ENCODE peak calls at places on chromosomes 6 and 20, in nine cellular contexts. X is spleen, L is testis, B is esophagus squamous epithelium, M is ovary, I is A549, Q is body of pancreas, A is transverse colon, J is thyroid gland. S is an unnamed sample.

GRCh38 chr20:18428490-18429173 is 38.2 kb downstream of the DZANK1 start:
- DNase-seq in J (peak), Q (peak), M (peak), I (no peak), L (no peak), A (peak), B (no peak), X (no peak), S (no peak)

GRCh38 chr20:51457281-51457932 is 85.1 kb downstream of the NFATC2 start:
- DNase-seq in L (peak), M (peak), J (peak), X (peak), I (peak), Q (peak), A (no peak), B (no peak), S (peak)

GRCh38 chr20:50717974-50718761 is 13.2 kb upstream of the PARD6B start:
- DNase-seq in A (no peak), B (no peak), Q (no peak), M (no peak), X (no peak), I (no peak), J (no peak), L (no peak), S (no peak)

GRCh38 chr6:15870354-15871043 is 207.7 kb upstream of the DTNBP1 start:
- DNase-seq in B (no peak), A (no peak), X (no peak), J (no peak), M (no peak), L (no peak), Q (no peak), I (no peak), S (no peak)

GRCh38 chr6:152117156-152118129 is 310.0 kb downstream of the ESR1 start:
- DNase-seq in I (no peak), B (no peak), A (no peak), L (no peak), J (no peak), Q (peak), X (no peak), M (no peak), S (no peak)

GRCh38 chr20:53654932-53655674 is 61.5 kb upstream of the ZNF217 start:
- DNase-seq in M (no peak), J (no peak), Q (peak), X (no peak), B (no peak), L (no peak), I (no peak), A (peak), S (no peak)

GRCh38 chr20:33995053-33995816 is 1.5 kb downstream of the RALY start:
- DNase-seq in A (no peak), M (no peak), I (no peak), L (peak), B (no peak), J (peak), X (no peak), Q (no peak), S (no peak)

GRCh38 chr6:137820425-137820824 is 46.6 kb upstream of the TNFAIP3 start:
- DNase-seq in J (no peak), M (no peak), B (no peak), A (no peak), I (no peak), L (no peak), Q (no peak), X (no peak), S (no peak)

GRCh38 chr20:62924567-62925419 is 1.5 kb downstream of the DIDO1 start:
- DNase-seq in Q (peak), J (no peak), B (no peak), A (peak), L (peak), X (no peak), I (no peak), M (no peak), S (peak)

GRCh38 chr6:148954934-148955915 is 208.4 kb downstream of the UST start:
- DNase-seq in M (no peak), J (no peak), B (no peak), Q (no peak), L (peak), A (no peak), X (no peak), I (no peak), S (no peak)

GRCh38 chr20:49483706-49484101 is 1.2 kb upstream of the KCNB1 start:
- DNase-seq in L (no peak), A (no peak), B (no peak), Q (no peak), I (no peak), M (no peak), X (no peak), J (no peak), S (no peak)

GRCh38 chr20:53660078-53660909 is 66.7 kb upstream of the ZNF217 start:
- DNase-seq in A (peak), X (peak), J (peak), I (peak), M (peak), L (peak), B (no peak), Q (no peak), S (no peak)

GRCh38 chr20:42740191-42740870 is 449.4 kb downstream of the PTPRT start:
- DNase-seq in L (no peak), Q (no peak), J (no peak), X (no peak), A (no peak), I (no peak), B (no peak), M (no peak), S (peak)

GRCh38 chr6:34301408-34301807 is 52.6 kb upstream of the SMIM29 start:
- DNase-seq in J (no peak), X (no peak), M (no peak), I (no peak), B (no peak), A (no peak), L (peak), Q (peak), S (no peak)

GRCh38 chr6:144581807-144582537 is 296.8 kb downstream of the UTRN start:
- DNase-seq in I (peak), B (no peak), X (no peak), A (no peak), L (peak), J (no peak), Q (no peak), M (no peak), S (no peak)

GRCh38 chr20:41176711-41177552 is 39.6 kb downstream of the PLCG1 start:
- DNase-seq in A (no peak), I (no peak), X (no peak), B (no peak), L (peak), J (peak), M (no peak), Q (no peak), S (no peak)

GRCh38 chr6:10269814-10270472 is 144.9 kb downstream of the TFAP2A start:
- DNase-seq in J (no peak), I (peak), L (no peak), A (no peak), B (no peak), M (no peak), X (no peak), Q (no peak), S (no peak)

GRCh38 chr6:168288781-168289570 is 30.6 kb downstream of the DACT2 start:
- DNase-seq in I (no peak), A (no peak), L (no peak), B (no peak), J (no peak), M (no peak), Q (no peak), X (peak), S (no peak)

GRCh38 chr6:5497896-5498578 is 236.7 kb downstream of the FARS2 start:
- DNase-seq in A (no peak), L (no peak), X (no peak), I (no peak), J (no peak), M (no peak), B (no peak), Q (no peak), S (no peak)

GRCh38 chr6:78132681-78133410 is 480.0 kb downstream of the MEI4 start:
- DNase-seq in M (no peak), Q (no peak), A (no peak), X (no peak), J (no peak), I (no peak), B (no peak), L (no peak), S (no peak)

GRCh38 chr6:33431880-33432541 is 12.1 kb downstream of the SYNGAP1 start:
- DNase-seq in B (no peak), J (no peak), M (no peak), X (peak), A (no peak), I (no peak), Q (no peak), L (no peak), S (no peak)

GRCh38 chr20:1338801-1339200 is 9.9 kb upstream of the SDCBP2 start:
- DNase-seq in L (no peak), M (no peak), I (no peak), J (no peak), X (peak), Q (no peak), B (no peak), A (no peak), S (no peak)

GRCh38 chr6:33995046-33995872 is 150.6 kb downstream of the GRM4 start:
- DNase-seq in B (no peak), J (no peak), I (no peak), M (no peak), L (no peak), X (peak), Q (peak), A (peak), S (no peak)

GRCh38 chr6:37725967-37726366 is 28.3 kb upstream of the MDGA1 start:
- DNase-seq in Q (peak), B (no peak), X (no peak), I (peak), L (no peak), J (no peak), M (no peak), A (no peak), S (no peak)

GRCh38 chr6:25122622-25123237 is 156.4 kb upstream of the CARMIL1 start:
- DNase-seq in Q (no peak), M (no peak), A (peak), X (no peak), J (no peak), I (no peak), B (no peak), L (no peak), S (peak)

GRCh38 chr6:4256969-4257368 is 121.6 kb upstream of the ECI2 start:
- DNase-seq in Q (no peak), B (no peak), A (no peak), I (no peak), X (no peak), J (no peak), L (no peak), M (no peak), S (no peak)

GRCh38 chr6:134464690-134465411 is 146.9 kb upstream of the SGK1 start:
- DNase-seq in I (peak), Q (no peak), A (no peak), L (no peak), X (no peak), J (no peak), B (no peak), M (no peak), S (no peak)

GRCh38 chr6:111774346-111774703 is 98.9 kb downstream of the FYN start:
- DNase-seq in Q (no peak), L (no peak), I (no peak), B (no peak), X (no peak), A (no peak), J (no peak), M (no peak), S (no peak)
- H3K27ac ChIP-seq in Q (no peak), L (no peak), I (no peak), B (peak), X (peak), A (no peak), J (no peak), M (no peak), S (no peak)

GRCh38 chr6:30806581-30807183 is 62.3 kb upstream of the IER3 start:
- DNase-seq in A (no peak), X (no peak), L (peak), M (no peak), B (no peak), I (no peak), Q (no peak), J (no peak), S (no peak)
- TF ChIP-seq POLR2A in A (no peak), X (no peak), L (no peak), M (no peak), B (no peak), I (no peak), Q (no peak), J (no peak), S (no peak)

GRCh38 chr20:2509468-2509781 is 710 bp upstream of the ZNF343 start:
- DNase-seq in X (no peak), L (no peak), A (no peak), Q (no peak), M (no peak), I (no peak), B (no peak), J (no peak), S (no peak)
- H3K27ac ChIP-seq in X (peak), L (peak), A (peak), Q (peak), M (peak), I (peak), B (peak), J (peak), S (peak)

DNA sequence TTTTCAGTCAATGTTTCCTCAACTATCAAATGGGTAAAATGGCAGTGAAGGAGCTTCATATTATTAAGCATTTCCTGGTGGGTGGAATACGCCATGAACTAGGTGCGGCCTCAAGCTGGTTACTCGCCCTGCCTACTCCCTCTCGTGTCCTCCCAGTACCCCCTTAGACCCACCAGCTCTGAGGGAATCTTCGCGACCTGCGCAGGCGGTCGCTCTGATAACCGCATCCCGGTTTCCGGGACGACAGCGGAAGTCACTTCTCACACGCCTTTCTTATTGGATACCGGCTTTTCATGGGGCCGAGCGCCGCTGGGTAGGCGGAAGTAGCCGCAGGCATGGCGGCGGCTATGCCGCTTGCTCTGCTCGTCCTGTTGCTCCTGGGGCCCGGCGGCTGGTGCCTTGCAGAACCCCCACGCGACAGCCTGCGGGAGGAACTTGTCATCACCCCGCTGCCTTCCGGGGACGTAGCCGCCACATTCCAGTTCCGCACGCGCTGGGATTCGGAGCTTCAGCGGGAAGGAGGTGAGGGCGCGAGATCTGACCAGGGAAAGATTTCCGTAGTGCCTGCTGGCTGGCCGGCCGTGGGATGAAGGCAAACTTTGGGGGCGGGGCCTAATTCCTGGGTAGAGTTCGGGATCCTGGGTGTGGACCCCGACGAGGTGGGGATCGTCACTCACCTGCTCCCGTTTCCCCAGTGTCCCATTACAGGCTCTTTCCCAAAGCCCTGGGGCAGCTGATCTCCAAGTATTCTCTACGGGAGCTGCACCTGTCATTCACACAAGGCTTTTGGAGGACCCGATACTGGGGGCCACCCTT is at the start of gene PIGT:
- DNase-seq in X (peak), A (peak), I (peak), M (peak), Q (peak), J (peak), L (peak), B (peak), S (peak)
- TF ChIP-seq POLR2A in X (peak), A (peak), I (peak), M (peak), Q (peak), J (peak), L (peak), B (peak), S (peak)

GRCh38 chr6:36126121-36126520 is 4.2 kb upstream of the MAPK13 start:
- DNase-seq in Q (no peak), M (no peak), B (no peak), A (no peak), X (no peak), I (no peak), J (no peak), L (no peak), S (no peak)
- H3K27ac ChIP-seq in Q (no peak), M (no peak), B (no peak), A (no peak), X (peak), I (no peak), J (no peak), L (no peak), S (no peak)

GRCh38 chr6:39114707-39115599 is at the start of gene SAYSD1:
- DNase-seq in I (peak), M (peak), J (peak), Q (peak), A (peak), X (peak), B (peak), L (peak), S (peak)
- TF ChIP-seq POLR2A in I (peak), M (peak), J (peak), Q (peak), A (peak), X (peak), B (peak), L (no peak), S (peak)

DNA sequence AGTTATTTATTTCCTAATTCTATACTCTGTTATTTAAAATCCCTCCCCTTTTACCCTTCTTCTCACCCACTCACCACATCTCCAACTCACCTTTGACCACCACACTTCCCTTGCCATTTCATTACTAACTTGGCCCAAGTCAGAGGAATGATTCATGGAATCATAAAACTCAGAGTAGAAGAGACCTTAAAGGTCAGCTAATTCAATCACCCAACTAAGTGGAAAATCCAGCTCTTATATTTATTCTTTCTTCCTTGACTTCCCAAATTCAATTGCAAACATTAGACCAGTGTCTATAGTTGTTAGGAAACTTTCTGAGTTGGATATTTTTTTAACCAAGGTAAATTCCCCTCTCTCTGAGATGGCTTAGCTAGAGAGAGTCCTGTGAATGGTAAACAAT is 26.5 kb upstream of the HEY2 start:
- DNase-seq in A (no peak), J (no peak), B (no peak), L (no peak), Q (no peak), I (no peak), X (no peak), M (no peak), S (no peak)
- H3K27ac ChIP-seq in A (no peak), J (no peak), B (no peak), L (no peak), Q (no peak), I (no peak), X (no peak), M (no peak), S (no peak)

DNA sequence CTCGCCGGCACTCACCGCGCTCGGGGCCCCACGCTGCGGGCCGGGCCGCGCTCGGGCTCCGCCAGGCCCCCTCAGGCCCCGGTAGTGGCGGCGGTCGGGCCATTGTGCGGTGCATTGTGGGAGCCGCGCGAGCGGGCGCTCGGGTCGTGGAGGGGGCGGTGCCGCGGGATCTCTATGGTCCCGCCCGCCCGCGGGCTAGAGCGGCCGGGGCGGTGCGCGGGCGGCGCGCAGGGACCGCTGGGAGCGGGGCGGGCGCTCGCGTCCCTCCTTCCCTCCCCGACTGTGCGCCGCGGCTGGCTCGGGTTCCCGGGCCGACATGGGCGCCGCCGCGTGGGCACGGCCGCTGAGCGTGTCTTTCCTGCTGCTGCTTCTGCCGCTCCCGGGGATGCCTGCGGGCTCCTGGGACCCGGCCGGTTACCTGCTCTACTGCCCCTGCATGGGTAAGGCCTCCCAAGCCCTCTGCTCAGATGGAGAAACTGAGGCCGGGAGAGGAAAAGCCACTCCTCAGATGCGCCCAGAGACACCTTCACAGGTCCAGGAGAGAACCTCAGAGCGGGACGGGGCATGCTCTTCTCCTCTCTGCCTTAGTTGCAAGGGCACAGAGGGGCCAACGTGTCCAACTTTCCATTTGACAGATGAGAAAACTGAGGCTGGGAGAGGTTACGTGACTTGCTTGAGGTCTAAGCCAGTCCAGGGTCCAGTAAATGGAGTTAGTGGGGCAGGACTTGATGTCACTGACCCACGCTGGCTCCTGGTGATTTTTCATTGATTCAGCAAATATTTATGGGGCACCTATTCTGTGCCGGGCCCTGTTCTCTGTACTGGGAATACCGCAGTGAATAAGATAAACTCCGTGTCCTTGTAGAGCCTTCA is at the start of the genes PLAGL2 and POFUT1:
- DNase-seq in M (peak), J (peak), X (peak), L (peak), A (peak), I (peak), B (peak), Q (peak), S (peak)
- TF ChIP-seq POLR2A in M (peak), J (peak), X (no peak), L (no peak), A (peak), I (peak), B (peak), Q (peak), S (peak)

GRCh38 chr20:24782801-24783630 is 166.1 kb upstream of the CST7 start:
- DNase-seq in X (peak), A (no peak), I (no peak), L (no peak), M (no peak), B (no peak), J (peak), Q (no peak), S (no peak)
- H3K27ac ChIP-seq in X (no peak), A (no peak), I (no peak), L (no peak), M (no peak), B (no peak), J (peak), Q (no peak), S (no peak)